ENCODE peak calls at places on chromosomes 3 and 15, in five cellular contexts. N is fibroblast of pulmonary artery, C is cardiac muscle cell, K is breast epithelium, H is BJ. F is an unnamed sample.

GRCh38 chr3:112736386-112736785 is 95.4 kb upstream of the CCDC80 start:
- DNase-seq in N (no peak), C (no peak), K (no peak), H (no peak), F (no peak)

GRCh38 chr3:42694366-42694765 is 8.2 kb downstream of the HHATL start:
- DNase-seq in N (no peak), C (no peak), K (no peak), H (no peak), F (no peak)

GRCh38 chr15:46442901-46443590 is 808.2 kb downstream of the SQOR start:
- DNase-seq in N (peak), C (peak), K (no peak), H (no peak), F (no peak)

GRCh38 chr3:98966862-98967554 is 65.5 kb upstream of the DCBLD2 start:
- DNase-seq in N (no peak), C (no peak), K (no peak), H (no peak), F (no peak)

GRCh38 chr3:167057586-167057985 is 322.5 kb downstream of the ZBBX start:
- DNase-seq in N (no peak), C (no peak), K (no peak), H (no peak), F (no peak)

GRCh38 chr3:153215971-153216370 is 53.9 kb downstream of the RAP2B start:
- DNase-seq in N (peak), C (peak), K (no peak), H (no peak), F (no peak)

GRCh38 chr15:98903377-98904018 is 104.1 kb downstream of the PGPEP1L start:
- DNase-seq in N (peak), C (peak), K (no peak), H (no peak), F (no peak)

GRCh38 chr15:69757186-69757585 is 304.6 kb downstream of the RPLP1 start:
- DNase-seq in N (no peak), C (no peak), K (no peak), H (no peak), F (no peak)

GRCh38 chr3:175898194-175898593 is 1039.1 kb downstream of the NAALADL2 start:
- DNase-seq in N (no peak), C (no peak), K (no peak), H (no peak), F (no peak)

GRCh38 chr15:28128036-28128435 is 28.9 kb upstream of the OCA2 start:
- DNase-seq in N (no peak), C (no peak), K (no peak), H (no peak), F (peak)

GRCh38 chr3:178900244-178900643 is 171.4 kb downstream of the ZMAT3 start:
- DNase-seq in N (no peak), C (no peak), K (no peak), H (no peak), F (no peak)

GRCh38 chr3:124751501-124751900 is 21.2 kb downstream of the UMPS start:
- DNase-seq in N (no peak), C (no peak), K (no peak), H (no peak), F (no peak)

GRCh38 chr3:188749010-188749617 is 422.7 kb upstream of the TPRG1 start:
- DNase-seq in N (no peak), C (no peak), K (no peak), H (no peak), F (no peak)

GRCh38 chr3:24303057-24303754 is 191.4 kb downstream of the THRB start:
- DNase-seq in N (no peak), C (no peak), K (no peak), H (no peak), F (no peak)

GRCh38 chr15:71422530-71423259 is 307.4 kb downstream of the THSD4 start:
- DNase-seq in N (no peak), C (no peak), K (no peak), H (no peak), F (no peak)

GRCh38 chr15:83626171-83626802 is 27.6 kb upstream of the ADAMTSL3 start:
- DNase-seq in N (peak), C (peak), K (no peak), H (no peak), F (no peak)

GRCh38 chr15:88258021-88258641 is 1.6 kb upstream of the NTRK3 start:
- DNase-seq in N (peak), C (peak), K (peak), H (no peak), F (peak)

GRCh38 chr3:73451276-73451973 is 173.3 kb downstream of the PDZRN3 start:
- DNase-seq in N (no peak), C (no peak), K (no peak), H (no peak), F (no peak)

GRCh38 chr3:4986611-4987373 is 7.6 kb downstream of the BHLHE40 start:
- DNase-seq in N (peak), C (peak), K (peak), H (peak), F (peak)
- TF ChIP-seq CTCF in N (no peak), C (no peak), K (no peak), H (no peak), F (peak)

GRCh38 chr15:52730163-52730562 is 51.0 kb upstream of the ATOSA start:
- DNase-seq in N (peak), C (peak), K (no peak), H (peak), F (no peak)
- H3K4me3 ChIP-seq in N (no peak), C (no peak), K (no peak), H (no peak), F (no peak)

DNA sequence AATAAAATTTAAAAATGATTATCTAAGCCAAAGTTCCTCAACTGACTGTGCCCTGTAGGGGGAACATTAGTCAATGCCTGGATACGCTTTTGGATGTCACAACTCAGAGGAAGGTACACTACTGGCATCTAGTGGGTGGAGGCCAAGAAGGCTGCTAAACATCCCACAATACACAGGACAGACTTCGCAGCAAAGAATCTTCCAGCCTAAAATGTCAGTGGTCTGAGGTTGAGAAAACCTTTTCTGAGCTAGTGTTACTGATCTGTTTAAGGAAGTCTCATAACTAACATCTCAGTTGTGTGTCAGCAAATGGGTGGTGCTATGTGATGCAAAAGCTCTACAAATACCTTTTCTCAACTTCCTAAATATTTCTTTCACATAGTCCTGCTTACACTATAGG is 20.9 kb upstream of the LDHAL6B start:
- DNase-seq in N (no peak), C (no peak), K (no peak), H (no peak), F (no peak)
- TF ChIP-seq CTCF in N (no peak), C (no peak), K (no peak), H (no peak), F (no peak)

GRCh38 chr15:99921086-99921485 is 187.8 kb upstream of the LYSMD4 start:
- DNase-seq in N (peak), C (peak), K (no peak), H (no peak), F (no peak)

GRCh38 chr15:99929266-99929665 is 196.0 kb upstream of the LYSMD4 start:
- DNase-seq in N (no peak), C (no peak), K (no peak), H (no peak), F (no peak)

GRCh38 chr15:99930696-99931095 is 197.5 kb upstream of the LYSMD4 start:
- DNase-seq in N (no peak), C (no peak), K (no peak), H (no peak), F (no peak)

GRCh38 chr15:99928429-99928981 is 195.3 kb upstream of the LYSMD4 start:
- DNase-seq in N (peak), C (peak), K (peak), H (no peak), F (peak)

DNA sequence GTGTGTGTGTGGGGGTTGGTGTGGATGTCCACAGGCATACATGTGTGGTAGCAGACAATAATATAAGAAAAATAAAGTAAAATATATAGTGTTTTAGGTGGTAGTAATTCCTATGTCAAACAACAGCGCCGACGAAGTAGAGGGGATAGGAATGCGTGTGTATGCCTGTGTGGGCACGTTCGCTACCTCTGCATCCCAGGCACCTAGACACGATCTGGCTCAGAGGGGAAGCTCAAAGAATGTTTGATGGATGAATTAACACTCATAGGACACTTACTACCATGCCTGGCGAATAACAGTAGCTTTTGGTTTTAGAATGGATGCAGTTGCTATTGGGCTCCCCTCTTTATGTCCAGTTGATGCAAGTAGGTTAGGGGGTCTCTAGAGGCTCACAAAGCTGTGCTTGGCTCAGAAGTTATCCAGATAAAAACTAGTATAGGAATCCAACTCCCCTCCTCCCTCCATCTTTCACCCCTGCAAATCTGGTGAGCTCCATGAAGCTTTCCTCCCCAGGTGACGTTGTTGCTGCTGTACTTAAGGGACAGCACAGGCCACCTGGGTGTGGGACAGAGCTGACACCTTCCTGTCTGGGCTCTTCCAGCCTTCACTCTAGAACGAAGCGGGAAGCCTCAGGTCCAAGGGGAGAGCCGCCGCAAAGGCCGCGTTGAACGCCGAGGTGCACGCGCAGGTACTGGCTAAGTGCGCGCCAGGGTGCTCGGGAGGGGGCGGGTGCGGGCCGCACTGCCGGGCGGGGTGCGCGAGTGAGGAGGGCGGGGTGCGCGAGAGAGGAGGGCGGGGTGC is 192.6 kb upstream of the LYSMD4 start:
- DNase-seq in N (peak), C (peak), K (peak), H (no peak), F (peak)
- H3K4me3 ChIP-seq in N (peak), C (peak), K (peak), H (peak), F (peak)

GRCh38 chr3:14911651-14912050 is 35.7 kb upstream of the NR2C2 start:
- DNase-seq in N (no peak), C (no peak), K (no peak), H (no peak), F (no peak)

GRCh38 chr3:14914777-14915113 is 32.6 kb upstream of the NR2C2 start:
- DNase-seq in N (no peak), C (no peak), K (no peak), H (no peak), F (no peak)

GRCh38 chr3:14915636-14916222 is 31.7 kb upstream of the NR2C2 start:
- DNase-seq in N (no peak), C (peak), K (no peak), H (no peak), F (no peak)

GRCh38 chr3:14913071-14913925 is 34.1 kb upstream of the NR2C2 start:
- DNase-seq in N (no peak), C (no peak), K (no peak), H (no peak), F (no peak)

GRCh38 chr3:14913926-14914776 is 33.2 kb upstream of the NR2C2 start:
- DNase-seq in N (no peak), C (no peak), K (no peak), H (no peak), F (no peak)
- TF ChIP-seq CTCF in N (no peak), C (no peak), K (no peak), H (no peak), F (no peak)